ENCODE peak calls at places on chromosome 3, in nine cellular contexts. V is DND-41, A is dorsolateral prefrontal cortex, Y is heart right ventricle, J is hepatocyte, G is A549, U is PC-9, N is colonic mucosa, H is foreskin fibroblast. O is an unnamed sample.
A peak's percentile ranks its signal among the peaks of the same experiment; 100 is the strongest.

GRCh38 chr3:52920872-52921271 is 23.5 kb upstream of the STIMATE start:
- DNase-seq in V (no peak), N (no peak), Y (no peak), U (no peak), G (no peak), A (no peak), H (no peak), J (no peak), O (no peak)

GRCh38 chr3:127680146-127680661 is 7.5 kb downstream of the ABTB1 start:
- DNase-seq in U (no peak), V (no peak), G (no peak), Y (no peak), A (peak; percentile 27), H (no peak), N (no peak), J (no peak), O (no peak)

GRCh38 chr3:119149484-119149883 is 3.5 kb downstream of the TEX55 start:
- DNase-seq in U (no peak), N (no peak), G (peak; percentile 75), V (no peak), H (peak; percentile 51), J (no peak), Y (no peak), A (no peak), O (no peak)

GRCh38 chr3:45110185-45110833 is 35.9 kb downstream of the CDCP1 start:
- DNase-seq in N (peak; percentile 84), H (no peak), U (no peak), A (no peak), J (peak; percentile 67), G (no peak), Y (no peak), V (peak; percentile 81), O (no peak)

GRCh38 chr3:22960326-22960984 is 242.7 kb upstream of the UBE2E2 start:
- DNase-seq in N (peak; percentile 36), U (peak; percentile 37), V (no peak), G (peak; percentile 49), Y (peak; percentile 37), J (peak; percentile 72), A (no peak), H (peak; percentile 75), O (no peak)

GRCh38 chr3:148021400-148021799 is 612.2 kb downstream of the ZIC1 start:
- DNase-seq in H (no peak), Y (no peak), J (no peak), U (no peak), V (no peak), N (no peak), A (no peak), G (peak; percentile 3), O (no peak)

GRCh38 chr3:25281041-25281842 is 146.8 kb upstream of the RARB start:
- DNase-seq in Y (no peak), N (no peak), V (no peak), J (no peak), G (no peak), U (no peak), H (no peak), A (no peak), O (no peak)

GRCh38 chr3:123658118-123658859 is 73.4 kb upstream of the HACD2 start:
- DNase-seq in G (no peak), Y (peak; percentile 53), U (no peak), N (peak; percentile 65), V (no peak), J (no peak), A (no peak), H (peak; percentile 86), O (no peak)

GRCh38 chr3:116051040-116051439 is 394.2 kb downstream of the LSAMP start:
- DNase-seq in V (no peak), Y (no peak), N (no peak), U (no peak), G (no peak), H (no peak), J (no peak), A (no peak), O (no peak)

GRCh38 chr3:183328823-183329222 is 75.8 kb downstream of the B3GNT5 start:
- DNase-seq in U (peak; percentile 83), H (peak; percentile 65), N (no peak), G (no peak), A (no peak), J (no peak), V (no peak), Y (no peak), O (no peak)

GRCh38 chr3:94336076-94336741 is 273.3 kb downstream of the NSUN3 start:
- DNase-seq in G (peak; percentile 60), J (peak; percentile 64), Y (no peak), A (no peak), H (peak; percentile 8), U (no peak), N (no peak), V (no peak), O (no peak)

GRCh38 chr3:193701896-193702644 is 109.1 kb downstream of the OPA1 start:
- DNase-seq in H (peak; percentile 24), G (no peak), U (no peak), N (no peak), J (no peak), Y (no peak), A (no peak), V (no peak), O (no peak)

GRCh38 chr3:115436767-115437301 is 186.5 kb upstream of the GAP43 start:
- DNase-seq in N (no peak), J (peak; percentile 34), V (no peak), U (peak; percentile 48), A (no peak), G (peak; percentile 85), H (peak; percentile 98), Y (no peak), O (no peak)

DNA sequence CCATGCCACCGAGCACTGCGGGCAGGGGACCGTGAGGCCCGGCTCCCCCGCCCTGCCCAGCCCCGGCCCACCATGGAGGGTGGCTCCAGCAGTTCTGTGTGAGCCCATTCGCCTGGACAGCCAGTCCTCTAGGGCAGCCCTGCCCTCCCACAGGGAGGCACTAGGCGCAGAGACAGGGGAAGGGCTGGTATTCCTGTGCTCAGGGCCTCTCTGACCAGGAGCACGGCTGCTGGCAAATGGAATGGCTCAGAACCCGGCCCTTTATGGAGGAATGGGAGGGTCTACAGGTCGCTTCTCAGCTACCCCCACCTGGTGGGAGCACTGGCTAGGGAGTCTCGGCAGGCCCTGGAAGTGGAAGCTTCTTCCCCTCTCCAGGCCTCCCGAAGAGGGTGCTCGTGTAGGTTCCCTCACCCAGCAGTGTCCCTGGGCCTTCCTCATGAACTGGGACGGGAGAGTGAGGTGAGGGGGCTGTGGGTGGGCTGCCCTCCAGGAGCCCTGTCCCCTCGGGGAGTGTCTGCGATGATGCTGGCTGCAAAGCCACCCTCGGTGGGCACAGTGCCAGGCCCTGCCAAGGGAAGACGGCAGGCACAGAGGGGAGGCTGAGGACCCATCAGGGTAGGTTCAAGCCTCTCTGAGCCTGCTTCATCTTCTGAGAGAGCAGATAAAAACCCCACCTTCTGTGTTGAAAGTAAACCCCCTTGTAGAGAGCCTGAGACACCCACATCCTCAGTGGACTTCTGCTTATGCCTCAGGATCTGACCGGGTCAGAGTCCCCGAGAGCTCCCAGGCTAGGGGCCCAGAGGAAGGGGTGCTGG is 1.5 kb downstream of the MELTF start:
- DNase-seq in Y (no peak), G (no peak), J (no peak), V (no peak), H (no peak), U (no peak), N (peak; percentile 17), A (no peak), O (no peak)
- H3K4me3 ChIP-seq in Y (peak overlapping the region; percentile 44), G (peak overlapping the region; percentile 100), J (peak overlapping the region; percentile 68), V (peak overlapping the region; percentile 72), H (no peak overlapping the region), U (peak overlapping the region; percentile 82), N (no peak overlapping the region), A (no peak overlapping the region), O (no peak overlapping the region)

DNA sequence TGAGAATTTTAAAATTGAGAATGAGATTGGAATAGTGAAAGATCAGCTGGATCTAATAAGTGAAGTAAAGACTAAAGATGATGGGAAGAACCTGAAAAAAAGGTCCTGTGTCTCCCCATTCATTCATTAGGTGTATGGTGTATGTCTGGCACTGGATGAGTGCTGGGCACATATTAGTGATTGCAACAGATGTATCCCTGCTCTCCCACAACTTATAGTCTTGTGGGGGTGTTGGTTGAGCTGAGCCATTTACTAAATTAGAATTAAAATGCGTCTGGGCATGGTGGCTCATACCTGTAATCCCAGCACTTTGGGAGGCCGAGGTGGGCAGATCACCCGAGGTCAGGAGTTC is 31.2 kb downstream of the DAG1 start:
- DNase-seq in Y (no peak), A (no peak), U (no peak), J (peak; percentile 18), H (no peak), N (no peak), G (no peak), V (no peak), O (no peak)
- H3K4me3 ChIP-seq in Y (no peak overlapping the region), A (no peak overlapping the region), U (no peak overlapping the region), J (no peak overlapping the region), H (no peak overlapping the region), N (no peak overlapping the region), G (no peak overlapping the region), V (no peak overlapping the region), O (no peak overlapping the region)

GRCh38 chr3:175485436-175485835 is 626.3 kb downstream of the NAALADL2 start:
- DNase-seq in J (no peak), A (no peak), N (no peak), H (no peak), V (no peak), G (no peak), U (no peak), Y (no peak), O (no peak)

GRCh38 chr3:175484666-175485065 is 625.5 kb downstream of the NAALADL2 start:
- DNase-seq in G (no peak), J (no peak), Y (no peak), H (no peak), U (no peak), N (no peak), A (no peak), V (no peak), O (no peak)

GRCh38 chr3:175489406-175489805 is 630.3 kb downstream of the NAALADL2 start:
- DNase-seq in Y (no peak), H (no peak), A (no peak), U (no peak), V (no peak), N (no peak), G (no peak), J (no peak), O (no peak)

DNA sequence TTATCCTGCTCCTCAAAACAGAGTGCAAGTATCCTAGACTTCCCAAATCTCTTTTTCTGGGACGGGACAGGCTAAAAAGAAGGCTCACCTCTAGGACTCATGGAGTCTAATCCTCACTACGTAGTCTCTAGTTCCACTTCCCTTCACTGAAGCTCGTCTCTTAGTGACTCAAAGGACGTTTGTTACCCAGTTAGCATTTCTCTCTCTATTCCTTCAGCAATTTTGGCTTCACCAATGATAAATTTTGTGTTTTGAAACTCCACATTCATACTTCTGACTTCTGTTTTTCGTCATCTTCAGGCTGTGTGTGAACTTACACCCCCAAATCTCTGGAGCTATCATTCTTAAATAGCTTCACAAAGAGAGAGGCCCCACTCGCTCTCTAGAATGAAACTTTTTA is 627.1 kb downstream of the NAALADL2 start:
- DNase-seq in G (no peak), V (no peak), H (no peak), Y (no peak), J (no peak), N (no peak), A (no peak), U (no peak), O (no peak)
- H3K4me3 ChIP-seq in G (no peak overlapping the region), V (no peak overlapping the region), H (no peak overlapping the region), Y (no peak overlapping the region), J (no peak overlapping the region), N (no peak overlapping the region), A (no peak overlapping the region), U (no peak overlapping the region), O (no peak overlapping the region)

GRCh38 chr3:20043825-20044224 is 3.6 kb downstream of the KAT2B start:
- DNase-seq in Y (no peak), G (no peak), N (no peak), J (no peak), H (no peak), A (no peak), V (no peak), U (peak; percentile 60), O (peak; percentile 54)
- H3K4me3 ChIP-seq in Y (peak overlapping the region; percentile 2), G (no peak overlapping the region), N (no peak overlapping the region), J (no peak overlapping the region), H (no peak overlapping the region), A (no peak overlapping the region), V (no peak overlapping the region), U (peak overlapping the region; percentile 20), O (peak overlapping the region; percentile 80)